ENCODE peak calls at places on chromosomes 13 and 19, in nine cellular contexts. X is PC-3; B is SK-N-SH; Z is neural progenitor cell; L is endothelial cell; U is CD8-positive, alpha-beta T cell; G is sigmoid colon; A is heart right ventricle; N is fibroblast of mammary gland. H is an unnamed sample.
A peak's percentile ranks its signal among the peaks of the same experiment; 100 is the strongest.

GRCh38 chr13:41365636-41366035 is 54.6 kb downstream of the NAA16 start:
- DNase-seq in L (no peak), Z (no peak), X (no peak), B (no peak), U (no peak), G (no peak), N (no peak), A (no peak), H (no peak)

GRCh38 chr13:76853481-76853880 is 32.7 kb downstream of the KCTD12 start:
- DNase-seq in N (no peak), L (no peak), U (no peak), Z (no peak), X (peak; percentile 65), A (no peak), G (no peak), B (no peak), H (no peak)

GRCh38 chr19:21482863-21483276 is 22.5 kb upstream of the ZNF429 start:
- DNase-seq in U (peak; percentile 38), L (peak; percentile 39), B (peak; percentile 81), G (peak; percentile 72), X (peak; percentile 22), Z (peak; percentile 26), N (peak; percentile 48), A (peak; percentile 28), H (no peak)

GRCh38 chr19:51687791-51688664 is 5.1 kb upstream of the SPACA6 start:
- DNase-seq in L (peak; percentile 46), N (peak; percentile 74), U (no peak), G (peak; percentile 88), Z (peak; percentile 72), B (peak; percentile 57), A (peak; percentile 70), X (peak; percentile 62), H (no peak)

GRCh38 chr19:55486971-55487883 is 1.0 kb upstream of the SSC5D start:
- DNase-seq in G (peak; percentile 93), X (peak; percentile 81), U (no peak), L (no peak), N (peak; percentile 98), Z (peak; percentile 44), A (peak; percentile 89), B (peak; percentile 72), H (no peak)

GRCh38 chr13:44680746-44681355 is 104.7 kb upstream of the TSC22D1 start:
- DNase-seq in X (no peak), B (no peak), U (no peak), G (no peak), Z (no peak), N (no peak), A (no peak), L (no peak), H (no peak)

GRCh38 chr19:32526895-32527294 is 54.1 kb upstream of the PDCD5 start:
- DNase-seq in G (no peak), X (no peak), B (no peak), Z (no peak), U (no peak), A (no peak), L (no peak), N (no peak), H (no peak)

GRCh38 chr19:5627395-5627904 is 4.6 kb downstream of the SAFB start:
- DNase-seq in A (peak; percentile 56), N (peak; percentile 76), Z (peak; percentile 19), X (no peak), U (no peak), L (no peak), B (no peak), G (peak; percentile 75), H (no peak)

GRCh38 chr19:2260341-2260751 is 4.1 kb upstream of the JSRP1 start:
- DNase-seq in Z (no peak), B (no peak), X (peak; percentile 42), A (no peak), L (no peak), U (no peak), G (no peak), N (peak; percentile 54), H (no peak)

GRCh38 chr13:99442273-99442895 is 58.9 kb upstream of the TM9SF2 start:
- DNase-seq in B (peak; percentile 58), U (peak; percentile 40), Z (peak; percentile 60), A (peak; percentile 38), X (peak; percentile 64), N (peak; percentile 56), G (no peak), L (peak; percentile 42), H (no peak)

GRCh38 chr13:31036717-31037116 is 104.3 kb downstream of the TEX26 start:
- DNase-seq in X (no peak), G (no peak), A (no peak), U (no peak), N (no peak), Z (no peak), B (no peak), L (no peak), H (no peak)

GRCh38 chr13:99256709-99257108 is 1.5 kb downstream of the GPR18 start:
- DNase-seq in N (peak; percentile 10), X (no peak), Z (no peak), L (no peak), B (no peak), U (no peak), G (no peak), A (no peak), H (no peak)

GRCh38 chr13:94658926-94659649 is 53.3 kb downstream of the SOX21 start:
- DNase-seq in G (no peak), U (no peak), A (no peak), B (no peak), N (peak; percentile 5), L (no peak), Z (no peak), X (peak; percentile 58), H (no peak)

GRCh38 chr13:59991395-59991794 is 172.3 kb downstream of the DIAPH3 start:
- DNase-seq in G (no peak), L (no peak), U (no peak), A (no peak), N (no peak), X (no peak), Z (no peak), B (no peak), H (no peak)

GRCh38 chr13:74554581-74555290 is 420.5 kb upstream of the KLF12 start:
- DNase-seq in B (peak; percentile 11), X (no peak), N (no peak), A (no peak), G (no peak), L (no peak), U (no peak), Z (no peak), H (no peak)

GRCh38 chr13:100668408-100668807 is 6.2 kb downstream of the TMTC4 start:
- DNase-seq in U (no peak), G (no peak), L (no peak), X (peak; percentile 23), A (no peak), Z (no peak), N (no peak), B (no peak), H (no peak)

GRCh38 chr13:25839356-25839755 is 212.5 kb downstream of the SHISA2 start:
- DNase-seq in X (no peak), N (no peak), Z (no peak), B (no peak), L (no peak), U (no peak), A (no peak), G (no peak), H (no peak)

GRCh38 chr13:26062853-26063444 is 11.1 kb upstream of the SHISA2 start:
- DNase-seq in G (no peak), L (peak; percentile 54), X (peak; percentile 76), B (peak; percentile 47), A (peak; percentile 48), U (no peak), N (peak; percentile 43), Z (peak; percentile 73), H (no peak)

GRCh38 chr13:113804703-113805430 is 45.8 kb downstream of the TMEM255B start:
- DNase-seq in B (no peak), N (no peak), A (no peak), U (no peak), X (no peak), Z (no peak), G (peak; percentile 54), L (no peak), H (no peak)

GRCh38 chr13:80361883-80362327 is 21.0 kb upstream of the SPRY2 start:
- DNase-seq in B (no peak), N (no peak), G (no peak), A (no peak), U (no peak), X (peak; percentile 21), L (no peak), Z (peak; percentile 83), H (no peak)
- TF ChIP-seq CTCF in B (no peak), N (no peak), G (no peak), A (no peak), U (no peak), X (peak; percentile 31), L (no peak), Z (peak; percentile 34), H (no peak)

GRCh38 chr13:36915106-36915505 is 4.9 kb downstream of the SMAD9 start:
- DNase-seq in X (no peak), L (no peak), U (no peak), N (no peak), G (no peak), Z (no peak), B (peak; percentile 33), A (no peak), H (no peak)
- TF ChIP-seq CTCF in X (no peak), L (no peak), U (no peak), N (no peak), G (no peak), Z (no peak), B (no peak), A (no peak), H (no peak)

DNA sequence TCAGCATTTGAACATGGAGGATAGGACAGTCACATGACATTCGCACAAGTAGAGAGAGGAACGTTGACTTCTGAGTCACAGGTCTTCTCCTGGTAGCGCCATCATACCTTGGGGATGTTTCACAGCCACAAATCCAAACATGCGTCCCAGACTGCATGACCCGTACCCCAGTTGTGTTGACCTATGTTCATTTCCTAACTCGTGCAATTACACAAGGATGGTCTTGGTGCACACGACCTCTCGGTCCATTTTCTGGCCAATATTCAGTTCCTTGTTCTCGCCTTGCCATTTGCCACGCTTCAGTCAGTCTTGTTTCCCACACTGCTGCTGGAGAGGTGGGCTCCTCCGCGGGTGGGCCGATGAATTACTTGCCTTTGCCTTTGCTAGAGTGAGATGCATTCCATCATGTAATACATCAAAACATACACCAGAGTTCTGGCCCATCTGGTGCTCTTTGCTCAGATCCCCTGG is 87.3 kb downstream of the COL4A2 start:
- DNase-seq in N (peak; percentile 92), A (no peak), U (no peak), Z (no peak), B (no peak), X (no peak), L (no peak), G (no peak), H (no peak)
- TF ChIP-seq CTCF in N (no peak), A (no peak), U (no peak), Z (no peak), B (no peak), X (no peak), L (no peak), G (no peak), H (no peak)

GRCh38 chr13:38921081-38921480 is 69.5 kb downstream of the STOML3 start:
- DNase-seq in G (no peak), A (no peak), Z (no peak), X (no peak), N (no peak), U (no peak), B (no peak), L (no peak), H (no peak)

DNA sequence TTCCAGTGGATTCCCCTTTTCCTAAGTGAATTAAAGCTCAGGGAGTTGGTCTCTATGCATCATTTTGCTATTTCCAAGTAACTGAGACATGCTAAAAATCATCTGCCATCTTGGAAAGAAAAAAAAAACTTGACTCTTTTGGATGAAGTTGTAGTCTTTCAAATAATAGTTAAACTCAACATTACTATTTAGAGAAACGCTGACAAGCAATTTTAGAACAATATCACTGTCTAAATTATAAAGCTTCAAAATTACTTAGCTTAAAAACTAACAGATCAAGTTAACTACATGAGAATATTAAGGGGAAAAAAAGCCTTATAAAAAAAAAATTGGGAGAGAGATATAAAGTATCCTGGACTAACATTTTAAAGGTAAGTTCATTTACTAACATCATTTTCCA is 68.5 kb downstream of the STOML3 start:
- DNase-seq in Z (no peak), N (no peak), L (no peak), U (no peak), X (no peak), G (no peak), A (no peak), B (no peak), H (no peak)
- TF ChIP-seq CTCF in Z (no peak), N (no peak), L (no peak), U (no peak), X (no peak), G (no peak), A (no peak), B (no peak), H (no peak)

H was measured in progenitor cell of endocrine pancreas.